ENCODE peak calls at places on chromosomes 1 and 21, in nine cellular contexts. Q is CD8-positive, alpha-beta T cell; E is WTC11; U is uterus; C is foreskin fibroblast; I is fibroblast of lung; P is type B pancreatic cell; J is GM10248; O is cardiac fibroblast. D is an unnamed sample.
A peak's percentile ranks its signal among the peaks of the same experiment; 100 is the strongest.

GRCh38 chr1:241443561-241443960 is 76.0 kb downstream of the FH start:
- DNase-seq in Q (no peak), E (no peak), U (no peak), C (no peak), I (peak; percentile 16), P (no peak), J (no peak), O (no peak), D (no peak)

GRCh38 chr21:34603002-34603709 is 11.8 kb downstream of the RCAN1 start:
- DNase-seq in Q (peak; percentile 50), E (peak; percentile 88), U (peak; percentile 76), C (peak; percentile 56), I (peak; percentile 79), P (peak; percentile 88), J (peak; percentile 78), O (peak; percentile 77), D (peak; percentile 31)

GRCh38 chr1:19926296-19927129 is 3.1 kb upstream of the PLA2G2E start:
- DNase-seq in Q (no peak), E (no peak), U (no peak), C (no peak), I (no peak), P (no peak), J (no peak), O (peak; percentile 39), D (no peak)

GRCh38 chr1:150161747-150162581 is 12.2 kb downstream of the PLEKHO1 start:
- DNase-seq in Q (no peak), E (no peak), U (peak; percentile 22), C (no peak), I (no peak), P (no peak), J (no peak), O (peak; percentile 52), D (no peak)

GRCh38 chr1:243270097-243270864 is 14.4 kb downstream of the SDCCAG8 start:
- DNase-seq in Q (no peak), E (no peak), U (no peak), C (no peak), I (no peak), P (no peak), J (no peak), O (no peak), D (no peak)

GRCh38 chr21:30436986-30437385 is 3.1 kb upstream of the KRTAP15-1 start:
- DNase-seq in Q (no peak), E (no peak), U (no peak), C (no peak), I (no peak), P (no peak), J (no peak), O (no peak), D (no peak)

GRCh38 chr1:70038025-70038424 is 167.4 kb downstream of the LRRC40 start:
- DNase-seq in Q (no peak), E (peak; percentile 25), U (no peak), C (peak; percentile 16), I (no peak), P (no peak), J (no peak), O (peak; percentile 14), D (peak; percentile 66)

GRCh38 chr1:76176020-76176419 is 101.5 kb downstream of the ST6GALNAC3 start:
- DNase-seq in Q (no peak), E (no peak), U (no peak), C (no peak), I (no peak), P (no peak), J (no peak), O (no peak), D (no peak)

GRCh38 chr1:182279724-182280506 is 111.7 kb downstream of the GLUL start:
- DNase-seq in Q (no peak), E (no peak), U (no peak), C (peak; percentile 48), I (no peak), P (no peak), J (no peak), O (no peak), D (no peak)

GRCh38 chr1:191575180-191575579 is 583.1 kb upstream of the RGS18 start:
- DNase-seq in Q (no peak), E (no peak), U (no peak), C (no peak), I (no peak), P (no peak), J (no peak), O (no peak), D (no peak)

GRCh38 chr1:200916681-200917080 is 22.0 kb downstream of the INAVA start:
- DNase-seq in Q (no peak), E (no peak), U (no peak), C (no peak), I (no peak), P (no peak), J (no peak), O (no peak), D (no peak)

GRCh38 chr1:35936828-35937227 is 5.9 kb downstream of the AGO3 start:
- DNase-seq in Q (no peak), E (no peak), U (no peak), C (no peak), I (no peak), P (no peak), J (no peak), O (peak; percentile 67), D (peak; percentile 28)

GRCh38 chr1:37480581-37481288 is 6.4 kb downstream of the ZC3H12A start:
- DNase-seq in Q (no peak), E (no peak), U (no peak), C (no peak), I (no peak), P (no peak), J (no peak), O (no peak), D (no peak)

GRCh38 chr1:8945568-8945967 is at the start of gene CA6:
- DNase-seq in Q (no peak), E (no peak), U (no peak), C (no peak), I (no peak), P (no peak), J (no peak), O (no peak), D (no peak)

DNA sequence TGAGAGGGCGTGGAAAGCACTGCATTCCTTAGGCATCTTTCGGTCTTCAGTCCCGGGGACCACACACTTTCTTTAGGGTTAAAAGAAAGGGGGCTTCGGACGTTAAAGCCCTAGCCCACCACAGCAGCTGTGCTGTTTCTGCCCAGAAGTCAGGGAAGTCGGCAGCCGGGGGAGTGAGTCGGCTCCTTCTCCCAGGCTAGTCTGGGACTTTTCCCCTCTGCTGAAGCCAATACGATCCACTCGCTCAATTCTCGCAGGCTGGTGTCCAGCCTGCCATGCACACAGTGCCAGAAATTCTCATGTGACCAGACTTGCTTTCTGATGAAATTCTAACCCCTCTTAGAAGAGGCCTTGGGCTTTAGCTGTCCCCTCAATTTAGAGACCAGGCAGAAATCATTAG is 67.7 kb downstream of the BCAR3 start:
- DNase-seq in Q (no peak), E (no peak), U (peak; percentile 73), C (no peak), I (peak; percentile 79), P (no peak), J (no peak), O (peak; percentile 66), D (no peak)
- TF ChIP-seq CTCF in Q (no peak), E (no peak), U (no peak), C (no peak), I (no peak), P (no peak), J (no peak), O (no peak), D (no peak)

DNA sequence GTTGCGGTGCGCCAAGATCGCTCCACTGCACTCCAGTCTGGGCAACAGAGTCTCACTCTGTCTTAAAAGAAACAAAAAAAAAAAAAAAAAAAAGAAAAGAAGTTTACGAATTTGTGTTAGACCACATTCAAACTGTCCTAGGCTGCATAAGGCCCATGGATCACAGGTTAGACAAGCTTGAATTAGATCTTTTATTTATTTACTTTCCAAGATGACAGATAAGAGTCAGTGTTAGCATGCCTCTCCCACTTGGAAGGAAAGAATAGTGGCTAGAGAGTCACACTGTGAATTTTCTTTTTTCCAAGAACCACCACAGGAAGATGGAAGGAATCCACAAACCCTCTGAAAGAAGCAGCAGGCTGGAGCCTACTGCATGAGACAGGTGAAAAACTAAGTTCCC is 29.3 kb downstream of the NSL1 start:
- DNase-seq in Q (no peak), E (no peak), U (no peak), C (no peak), I (no peak), P (no peak), J (no peak), O (no peak), D (no peak)
- TF ChIP-seq CTCF in Q (no peak), E (no peak), U (no peak), C (no peak), I (no peak), P (no peak), J (no peak), O (no peak), D (no peak)

GRCh38 chr1:40979241-40980067 is at the start of gene CTPS1:
- DNase-seq in Q (peak; percentile 96), E (peak; percentile 94), U (peak; percentile 97), C (peak; percentile 92), I (peak; percentile 92), P (peak; percentile 97), J (peak; percentile 99), O (peak; percentile 95), D (peak; percentile 64)
- TF ChIP-seq CTCF in Q (no peak), E (no peak), U (no peak), C (peak; percentile 18), I (peak; percentile 22), P (peak; percentile 57), J (peak; percentile 37), O (peak; percentile 9), D (peak; percentile 20)

GRCh38 chr1:203453016-203453415 is 22.6 kb upstream of the PRELP start:
- DNase-seq in Q (no peak), E (no peak), U (no peak), C (no peak), I (no peak), P (no peak), J (no peak), O (no peak), D (no peak)

GRCh38 chr1:203451849-203452784 is 23.5 kb upstream of the PRELP start:
- DNase-seq in Q (no peak), E (no peak), U (no peak), C (no peak), I (no peak), P (no peak), J (no peak), O (no peak), D (no peak)

GRCh38 chr1:203448521-203449061 is 27.0 kb upstream of the PRELP start:
- DNase-seq in Q (no peak), E (no peak), U (peak; percentile 62), C (no peak), I (no peak), P (no peak), J (no peak), O (peak; percentile 19), D (no peak)

GRCh38 chr1:203450016-203450415 is 25.6 kb upstream of the PRELP start:
- DNase-seq in Q (no peak), E (no peak), U (no peak), C (no peak), I (no peak), P (no peak), J (no peak), O (no peak), D (no peak)

DNA sequence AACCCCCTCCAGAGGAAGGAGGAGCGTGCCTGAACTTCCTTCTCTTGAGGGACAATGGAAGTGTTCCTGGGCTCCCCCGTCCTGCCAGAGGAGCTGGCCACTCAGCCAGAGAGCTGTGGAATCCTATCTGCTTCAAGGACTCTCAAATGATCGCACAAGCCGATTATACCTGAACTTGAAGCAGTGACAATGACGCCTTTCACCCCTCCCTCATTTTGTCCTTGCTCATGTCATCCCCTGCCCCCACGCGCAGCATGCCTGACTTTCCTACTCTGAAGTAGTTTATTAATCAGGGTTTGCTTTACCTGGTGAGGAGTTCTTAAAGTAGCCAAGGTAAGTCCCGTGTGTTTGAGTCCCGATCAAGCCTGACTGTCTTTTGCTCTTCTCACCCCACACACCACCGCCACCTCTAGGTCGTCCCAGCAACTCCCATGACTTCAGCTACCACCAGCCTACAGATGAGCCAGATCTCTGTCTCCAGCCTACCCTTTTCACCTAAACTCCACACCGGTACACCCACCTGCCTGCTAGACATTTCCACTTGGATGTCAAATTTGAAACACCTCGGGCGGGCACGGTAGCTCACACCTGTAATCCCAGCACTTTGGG is 25.0 kb upstream of the PRELP start:
- DNase-seq in Q (no peak), E (peak; percentile 40), U (no peak), C (no peak), I (no peak), P (no peak), J (no peak), O (no peak), D (no peak)
- TF ChIP-seq CTCF in Q (no peak), E (no peak), U (no peak), C (no peak), I (no peak), P (no peak), J (no peak), O (no peak), D (no peak)

D was measured in AG09309.